ENCODE peak calls at places on chromosome 3, in four cellular contexts. L, W, H and Q are unnamed samples.

GRCh38 chr3:55200916-55201315 is 273.1 kb upstream of the LRTM1 start:
- DNase-seq in L (no peak), W (no peak), H (no peak), Q (no peak)

GRCh38 chr3:70095260-70095659 is 95.7 kb downstream of the SAMMSON start:
- DNase-seq in L (no peak), W (no peak), H (no peak), Q (no peak)

GRCh38 chr3:9778518-9779129 is 8.9 kb upstream of the CAMK1 start:
- DNase-seq in L (no peak), W (no peak), H (no peak), Q (no peak)

GRCh38 chr3:30059240-30059639 is 547.2 kb upstream of the TGFBR2 start:
- DNase-seq in L (no peak), W (no peak), H (no peak), Q (no peak)

GRCh38 chr3:126340943-126341754 is 16.1 kb downstream of the KLF15 start:
- DNase-seq in L (no peak), W (no peak), H (no peak), Q (no peak)

GRCh38 chr3:71063768-71064287 is 519.7 kb downstream of the FOXP1 start:
- DNase-seq in L (peak), W (peak), H (peak), Q (no peak)

GRCh38 chr3:123620338-123620737 is 35.5 kb upstream of the HACD2 start:
- DNase-seq in L (no peak), W (no peak), H (no peak), Q (no peak)

GRCh38 chr3:72152551-72153476 is 367.9 kb upstream of the PROK2 start:
- DNase-seq in L (no peak), W (peak), H (no peak), Q (peak)

GRCh38 chr3:129633751-129634481 is 27.4 kb upstream of the PLXND1 start:
- DNase-seq in L (no peak), W (no peak), H (no peak), Q (no peak)

GRCh38 chr3:21509706-21510105 is 241.3 kb downstream of the ZNF385D start:
- DNase-seq in L (no peak), W (no peak), H (no peak), Q (no peak)

GRCh38 chr3:14549256-14549931 is 9.3 kb upstream of the GRIP2 start:
- DNase-seq in L (no peak), W (no peak), H (no peak), Q (no peak)

GRCh38 chr3:10417849-10418248 is 87.5 kb downstream of the ATP2B2 start:
- DNase-seq in L (no peak), W (no peak), H (no peak), Q (no peak)

GRCh38 chr3:189123595-189124387 is 48.0 kb upstream of the TPRG1 start:
- DNase-seq in L (no peak), W (peak), H (no peak), Q (peak)

GRCh38 chr3:185416513-185416912 is 53.6 kb downstream of the MAP3K13 start:
- DNase-seq in L (no peak), W (no peak), H (no peak), Q (no peak)

GRCh38 chr3:160473233-160473632 is 23.6 kb upstream of the TRIM59 start:
- DNase-seq in L (no peak), W (no peak), H (no peak), Q (no peak)

GRCh38 chr3:160180581-160181216 is 44.5 kb upstream of the C3orf80 start:
- DNase-seq in L (no peak), W (no peak), H (no peak), Q (no peak)

GRCh38 chr3:171811913-171812321 is 1.6 kb upstream of the PLD1 start:
- DNase-seq in L (no peak), W (no peak), H (no peak), Q (no peak)

GRCh38 chr3:182524711-182525401 is 268.4 kb upstream of the ATP11B start:
- DNase-seq in L (no peak), W (no peak), H (no peak), Q (no peak)

GRCh38 chr3:163273694-163274093 is 1777.1 kb downstream of the OTOL1 start:
- DNase-seq in L (no peak), W (no peak), H (no peak), Q (no peak)

GRCh38 chr3:11300970-11301369 is 28.8 kb downstream of the ATG7 start:
- DNase-seq in L (no peak), W (no peak), H (no peak), Q (no peak)

GRCh38 chr3:65534825-65535224 is 503.9 kb downstream of the MAGI1 start:
- DNase-seq in L (no peak), W (no peak), H (no peak), Q (no peak)

GRCh38 chr3:192845196-192845855 is 72.3 kb downstream of the MB21D2 start:
- DNase-seq in L (no peak), W (no peak), H (no peak), Q (no peak)

GRCh38 chr3:45966969-45967640 is 23.8 kb downstream of the CXCR6 start:
- DNase-seq in L (no peak), W (no peak), H (no peak), Q (no peak)

GRCh38 chr3:101966202-101966722 is 116.9 kb downstream of the NFKBIZ start:
- DNase-seq in L (no peak), W (no peak), H (no peak), Q (no peak)

GRCh38 chr3:58568572-58569286 is 8.5 kb downstream of the FAM107A start:
- DNase-seq in L (peak), W (peak), H (peak), Q (peak)

GRCh38 chr3:56851966-56852884 is 50.5 kb upstream of the ARHGEF3 start:
- DNase-seq in L (no peak), W (no peak), H (no peak), Q (no peak)

GRCh38 chr3:88041005-88041404 is 17.8 kb downstream of the CGGBP1 start:
- DNase-seq in L (no peak), W (no peak), H (no peak), Q (no peak)

GRCh38 chr3:157129782-157130137 is 30.2 kb downstream of the CCNL1 start:
- DNase-seq in L (no peak), W (no peak), H (no peak), Q (peak)

GRCh38 chr3:120098710-120099109 is 4.5 kb upstream of the GSK3B start:
- DNase-seq in L (no peak), W (no peak), H (no peak), Q (no peak)

GRCh38 chr3:184539801-184540440 is 21.7 kb upstream of the EPHB3 start:
- DNase-seq in L (no peak), W (no peak), H (no peak), Q (no peak)

GRCh38 chr3:24069045-24069444 is 124.0 kb downstream of the NR1D2 start:
- DNase-seq in L (no peak), W (no peak), H (no peak), Q (no peak)

GRCh38 chr3:78204977-78205376 is 1165.1 kb downstream of the ROBO2 start:
- DNase-seq in L (no peak), W (peak), H (no peak), Q (no peak)